ENCODE peak calls at places on chromosomes 12 and 14, in six cellular contexts. J is pancreas; M is body of pancreas; W is SJSA1; Y is effector memory CD4-positive, alpha-beta T cell; B is mammary epithelial cell. C is an unnamed sample. For H3K9me3 and H3K27me3, the result is how much of the 10 kb centered on the place peaks cover.

GRCh38 chr12:7542813-7543212 is 39.2 kb upstream of the CD163 start:
- DNase-seq in M (no peak), J (no peak), B (no peak), W (no peak), Y (no peak), C (no peak)

GRCh38 chr12:6224550-6224949 is 24.4 kb downstream of the CD9 start:
- DNase-seq in B (peak), Y (no peak), W (peak), M (no peak), J (no peak), C (no peak)

GRCh38 chr14:34218866-34219265 is 243.2 kb downstream of the SPTSSA start:
- DNase-seq in M (no peak), W (no peak), B (no peak), Y (no peak), J (no peak), C (no peak)

GRCh38 chr14:22871200-22871961 is at the start of gene LRP10:
- DNase-seq in J (peak), W (peak), M (peak), Y (peak), B (peak), C (peak)

GRCh38 chr12:56010112-56010570 is 10.7 kb upstream of the IKZF4 start:
- DNase-seq in W (no peak), Y (no peak), M (no peak), J (no peak), B (no peak), C (peak)

GRCh38 chr14:55721353-55721752 is 141.3 kb downstream of the KTN1 start:
- DNase-seq in W (peak), M (peak), B (peak), Y (no peak), J (no peak), C (no peak)

GRCh38 chr14:93912785-93913184 is 14.4 kb upstream of the FAM181A start:
- DNase-seq in Y (no peak), J (no peak), B (no peak), M (no peak), W (no peak), C (no peak)

GRCh38 chr12:76680940-76681339 is 83.0 kb upstream of the ZDHHC17 start:
- DNase-seq in Y (no peak), M (no peak), B (no peak), W (no peak), J (no peak), C (no peak)

GRCh38 chr14:51396222-51396815 is 156.3 kb downstream of the TMX1 start:
- DNase-seq in M (peak), W (peak), J (no peak), B (peak), Y (no peak), C (no peak)

GRCh38 chr12:88634008-88634407 is 53.7 kb upstream of the KITLG start:
- DNase-seq in B (no peak), Y (no peak), W (no peak), J (no peak), M (peak), C (no peak)

GRCh38 chr12:20460956-20461355 is 92.6 kb downstream of the PDE3A start:
- DNase-seq in M (no peak), W (no peak), Y (no peak), J (no peak), B (no peak), C (no peak)

GRCh38 chr14:101184104-101184455 is 280.6 kb upstream of the RTL1 start:
- DNase-seq in W (no peak), M (no peak), Y (no peak), J (no peak), B (no peak), C (no peak)

GRCh38 chr14:101185081-101185835 is 281.7 kb upstream of the RTL1 start:
- DNase-seq in M (peak), Y (no peak), W (no peak), B (no peak), J (no peak), C (no peak)

GRCh38 chr14:101183376-101184103 is 280.0 kb upstream of the RTL1 start:
- DNase-seq in B (no peak), Y (no peak), W (no peak), J (peak), M (peak), C (peak)

GRCh38 chr14:101185946-101186345 is 282.4 kb upstream of the RTL1 start:
- DNase-seq in M (no peak), J (no peak), B (no peak), Y (no peak), W (no peak), C (no peak)

DNA sequence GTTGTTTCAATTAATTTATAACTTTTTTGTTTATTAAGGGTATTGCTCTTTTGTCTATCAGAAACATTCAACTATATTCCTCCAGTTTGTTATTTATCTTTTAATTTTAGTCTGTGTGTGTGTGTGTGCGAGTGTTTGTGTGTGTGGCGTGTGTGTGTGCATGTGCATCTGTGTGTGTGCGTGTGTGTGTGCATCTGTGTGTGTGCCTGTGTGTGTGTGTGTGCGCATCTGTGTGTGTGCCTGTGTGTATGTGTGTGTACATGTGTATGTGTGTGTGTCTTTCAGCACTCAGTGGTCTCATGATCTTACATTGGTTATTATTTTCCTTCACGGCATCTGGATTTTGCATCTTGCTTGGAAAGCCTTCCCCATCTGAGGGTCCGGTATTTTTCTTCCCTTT is 281.0 kb upstream of the RTL1 start:
- DNase-seq in J (no peak), Y (no peak), B (no peak), W (no peak), M (no peak), C (no peak)
- H3K9me3 ChIP-seq in J (under half), Y (under half), B (under half), W (under half), M (under half), C (under half)

GRCh38 chr14:54629183-54629582 is 62.3 kb downstream of the SAMD4A start:
- DNase-seq in M (no peak), J (no peak), B (no peak), Y (no peak), W (no peak), C (no peak)
- H3K4me3 ChIP-seq in M (no peak), J (no peak), B (no peak), Y (no peak), W (no peak), C (no peak)

GRCh38 chr12:86914716-86915115 is 658.5 kb upstream of the MGAT4C start:
- DNase-seq in B (peak), W (no peak), M (no peak), Y (no peak), J (no peak), C (peak)

DNA sequence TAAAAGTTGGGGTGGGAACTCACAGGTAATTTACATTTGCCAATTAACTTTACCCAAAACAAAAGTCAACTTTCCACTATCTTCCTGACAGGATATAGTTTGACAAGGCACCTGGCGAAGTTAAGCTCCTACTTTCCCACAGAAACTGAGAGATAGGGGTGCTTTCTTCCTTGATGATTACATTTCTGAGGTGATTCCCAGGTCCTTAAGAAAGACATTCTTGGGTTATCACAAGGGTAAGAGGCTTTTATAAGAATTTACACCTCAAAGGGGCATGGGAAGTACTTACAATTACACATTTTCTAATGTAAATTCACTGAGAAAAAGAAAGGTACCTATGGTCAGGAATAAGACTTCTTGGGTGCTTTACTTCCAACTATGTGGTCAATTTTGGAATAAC is 660.9 kb upstream of the MGAT4C start:
- DNase-seq in W (no peak), J (no peak), Y (no peak), B (no peak), M (no peak), C (no peak)
- H3K27me3 ChIP-seq in W (under half), J (under half), Y (under half), B (under half), M (under half), C (under half)

GRCh38 chr14:85084344-85084743 is 445.6 kb upstream of the FLRT2 start:
- DNase-seq in M (no peak), B (no peak), Y (no peak), J (no peak), W (no peak), C (no peak)

GRCh38 chr14:85090681-85091080 is 439.3 kb upstream of the FLRT2 start:
- DNase-seq in M (no peak), B (no peak), Y (no peak), W (no peak), J (no peak), C (no peak)

GRCh38 chr14:85088231-85088630 is 441.7 kb upstream of the FLRT2 start:
- DNase-seq in W (no peak), Y (no peak), B (peak), M (no peak), J (no peak), C (no peak)

GRCh38 chr14:85085981-85086380 is 444.0 kb upstream of the FLRT2 start:
- DNase-seq in B (peak), M (no peak), J (no peak), W (no peak), Y (no peak), C (no peak)

GRCh38 chr14:85087201-85087600 is 442.7 kb upstream of the FLRT2 start:
- DNase-seq in W (no peak), M (no peak), B (peak), J (no peak), Y (no peak), C (no peak)
- H3K9me3 ChIP-seq in W (under half), M (under half), B (under half), J (under half), Y (under half), C (under half)

GRCh38 chr14:96256420-96256819 is 410 bp downstream of the BDKRB1 start:
- DNase-seq in J (no peak), M (no peak), Y (no peak), W (no peak), B (peak), C (no peak)
- H3K4me3 ChIP-seq in J (no peak), M (no peak), Y (no peak), W (peak), B (no peak), C (no peak)

GRCh38 chr12:53976172-53976822 is 1.5 kb upstream of the HOTAIR start:
- DNase-seq in J (no peak), B (no peak), W (peak), Y (no peak), M (no peak), C (no peak)
- H3K27me3 ChIP-seq in J (half or more), B (under half), W (under half), Y (half or more), M (half or more), C (under half)

DNA sequence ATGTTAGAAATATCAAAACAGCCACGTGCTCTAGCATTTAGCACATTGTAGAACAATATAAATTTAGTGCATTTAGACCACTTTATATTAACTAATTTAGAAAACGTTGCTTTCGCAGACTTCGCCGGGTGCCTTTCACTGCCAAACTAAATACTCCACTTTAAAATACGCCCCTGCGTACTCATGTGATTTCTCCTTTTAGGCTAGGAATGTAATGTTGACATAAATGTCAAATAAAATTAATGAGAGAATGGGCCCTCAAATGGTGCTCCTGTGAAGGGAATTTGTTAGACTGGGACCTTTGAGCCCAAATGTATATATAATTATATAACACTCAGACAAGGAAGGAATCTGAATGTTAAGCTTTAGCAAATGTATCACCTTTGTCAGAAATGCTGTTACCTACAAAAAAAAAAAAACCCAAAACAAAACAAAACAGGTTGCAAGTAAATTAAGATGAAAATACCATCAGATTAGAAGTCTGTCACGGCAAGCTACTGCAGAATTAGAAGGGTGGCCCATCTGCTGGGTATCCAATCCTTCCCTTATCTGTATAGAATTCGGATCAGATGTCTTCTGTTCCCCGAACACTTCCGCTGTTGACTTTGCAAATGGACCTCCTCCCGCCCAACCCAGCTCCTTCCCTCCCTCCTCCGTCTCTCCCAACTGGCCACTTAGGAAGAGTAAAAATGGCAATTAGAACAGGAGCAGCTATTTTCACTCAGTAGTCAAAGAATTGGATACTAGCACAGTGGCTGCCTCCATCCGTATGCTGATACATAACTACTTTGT is 159.3 kb upstream of the FOXN3 start:
- DNase-seq in J (no peak), W (no peak), M (peak), Y (no peak), B (no peak), C (no peak)
- H3K9me3 ChIP-seq in J (under half), W (under half), M (under half), Y (under half), B (under half), C (under half)

DNA sequence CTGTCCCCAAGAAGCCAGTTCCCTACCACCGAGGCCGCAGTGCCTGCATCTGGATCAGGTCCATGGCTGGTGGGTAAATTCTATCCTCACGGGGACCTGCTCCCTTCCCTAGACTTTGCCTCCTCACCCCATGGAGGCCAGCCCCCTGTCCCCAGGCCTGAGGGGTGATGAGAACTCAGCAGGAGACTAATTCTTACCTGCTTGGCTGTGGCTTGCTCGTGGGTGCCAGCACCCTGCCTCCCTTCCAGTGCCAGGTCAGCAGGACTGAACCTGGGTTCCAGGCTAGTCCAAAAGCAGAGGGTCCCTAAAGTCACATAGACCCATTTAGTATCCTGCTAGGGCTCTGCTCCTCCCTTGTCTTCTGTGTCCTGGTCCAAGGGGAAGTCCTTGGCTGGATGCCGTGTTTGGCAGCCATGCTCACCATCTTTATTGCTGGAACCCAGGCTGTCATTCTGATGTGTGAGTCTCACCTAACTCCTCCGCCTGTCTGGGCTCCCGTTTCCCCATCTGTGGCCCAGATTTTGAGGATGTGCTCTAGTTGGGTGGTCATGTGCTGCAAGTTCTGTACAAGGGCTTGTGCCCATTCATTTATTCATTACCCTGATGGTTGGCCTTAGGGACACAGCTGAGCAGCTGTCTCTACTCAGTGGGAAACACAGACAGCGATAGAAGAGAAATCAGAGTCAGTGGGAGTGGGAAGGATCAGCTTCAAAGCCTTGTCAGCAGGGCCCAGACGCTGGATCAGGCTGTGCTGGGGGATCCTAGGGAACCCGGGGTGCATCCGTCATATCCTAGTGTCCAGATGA is 949 bp downstream of the PLBD2 start:
- DNase-seq in J (no peak), W (no peak), B (no peak), Y (no peak), M (peak), C (no peak)
- H3K4me3 ChIP-seq in J (peak), W (peak), B (peak), Y (peak), M (peak), C (peak)

GRCh38 chr12:52367876-52368275 is 595 bp upstream of the KRT85 start:
- DNase-seq in M (no peak), Y (no peak), J (no peak), B (no peak), W (no peak), C (no peak)
- H3K27me3 ChIP-seq in M (under half), Y (under half), J (under half), B (under half), W (under half), C (under half)

GRCh38 chr12:133080051-133080618 is 588 bp upstream of the ZNF140 start:
- DNase-seq in M (peak), B (peak), J (peak), Y (peak), W (peak), C (peak)

GRCh38 chr12:133080619-133081407 is at the start of gene ZNF140:
- DNase-seq in W (no peak), M (peak), Y (peak), B (peak), J (peak), C (peak)

GRCh38 chr12:133083345-133083744 is 2.6 kb downstream of the ZNF140 start:
- DNase-seq in B (no peak), W (no peak), M (no peak), Y (no peak), J (no peak), C (no peak)

DNA sequence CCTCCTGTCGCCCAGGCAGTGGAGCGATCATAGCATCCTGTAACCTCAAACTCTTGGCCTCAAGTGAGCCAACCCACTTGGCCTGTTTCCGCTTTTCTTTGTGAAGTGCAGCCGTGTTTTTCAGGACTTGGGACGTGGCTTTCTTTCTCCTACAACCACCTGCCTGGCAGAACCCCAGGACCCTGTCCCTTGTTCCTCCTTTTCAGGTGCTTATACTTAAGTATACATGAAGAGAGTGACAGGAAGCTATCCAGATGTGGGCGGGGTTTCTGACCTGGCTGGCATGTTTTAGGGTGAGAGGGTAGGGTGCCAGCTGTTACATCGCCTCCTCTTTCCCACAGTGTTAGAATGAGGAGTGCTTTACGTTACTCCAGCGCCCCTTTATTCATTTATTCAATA is 684 bp downstream of the ZNF140 start:
- DNase-seq in B (no peak), M (peak), W (no peak), J (no peak), Y (no peak), C (no peak)
- H3K9me3 ChIP-seq in B (under half), M (under half), W (under half), J (under half), Y (under half), C (under half)